ENCODE peak calls at places on chromosomes 7 and 10, in seven cellular contexts. R is lower lobe of right lung; E is T-cell; Z is GM23338; F is CD8-positive, alpha-beta T cell; G is chondrocyte; V is NAMALWA. K is an unnamed sample.

GRCh38 chr7:129375221-129375938 is 58.9 kb upstream of the STRIP2 start:
- DNase-seq in R (no peak), E (no peak), Z (peak), F (no peak), G (no peak), V (no peak), K (peak)

GRCh38 chr10:124417846-124418725 is 637 bp downstream of the OAT start:
- DNase-seq in R (peak), E (peak), Z (peak), F (peak), G (peak), V (peak), K (peak)

GRCh38 chr7:5557920-5558401 is 134.3 kb upstream of the TNRC18 start:
- DNase-seq in R (peak), E (no peak), Z (no peak), F (no peak), G (no peak), V (peak), K (no peak)

GRCh38 chr7:90621892-90622182 is 25.7 kb downstream of the CDK14 start:
- DNase-seq in R (no peak), E (no peak), Z (peak), F (no peak), G (no peak), V (no peak), K (no peak)

GRCh38 chr7:71521506-71521905 is 389.6 kb downstream of the GALNT17 start:
- DNase-seq in R (no peak), E (no peak), Z (no peak), F (no peak), G (no peak), V (no peak), K (no peak)

GRCh38 chr7:66556177-66556548 is 72.5 kb upstream of the KCTD7 start:
- DNase-seq in R (no peak), E (no peak), Z (no peak), F (no peak), G (no peak), V (no peak), K (no peak)

GRCh38 chr10:72058989-72059842 is 29.1 kb downstream of the SPOCK2 start:
- DNase-seq in R (no peak), E (no peak), Z (no peak), F (no peak), G (no peak), V (no peak), K (no peak)

GRCh38 chr10:118965636-118966035 is 63.9 kb upstream of the NANOS1 start:
- DNase-seq in R (no peak), E (no peak), Z (no peak), F (no peak), G (no peak), V (no peak), K (no peak)

GRCh38 chr10:28410420-28411135 is 107.7 kb upstream of the MPP7 start:
- DNase-seq in R (no peak), E (no peak), Z (peak), F (no peak), G (no peak), V (no peak), K (no peak)

GRCh38 chr7:56074371-56074791 is 10.3 kb downstream of the SUMF2 start:
- DNase-seq in R (peak), E (peak), Z (peak), F (peak), G (peak), V (peak), K (peak)

GRCh38 chr7:42445691-42446090 is 208.7 kb upstream of the GLI3 start:
- DNase-seq in R (no peak), E (no peak), Z (no peak), F (no peak), G (no peak), V (no peak), K (no peak)

GRCh38 chr7:12719141-12719919 is 31.9 kb downstream of the ARL4A start:
- DNase-seq in R (no peak), E (no peak), Z (no peak), F (no peak), G (no peak), V (no peak), K (no peak)

GRCh38 chr10:99329238-99329890 is at the start of gene CNNM1:
- DNase-seq in R (peak), E (no peak), Z (peak), F (no peak), G (no peak), V (no peak), K (peak)

GRCh38 chr10:88652621-88653020 is 11.6 kb upstream of the LIPF start:
- DNase-seq in R (no peak), E (no peak), Z (no peak), F (no peak), G (no peak), V (no peak), K (no peak)

GRCh38 chr10:77946084-77946483 is 19.5 kb upstream of the DLG5 start:
- DNase-seq in R (no peak), E (no peak), Z (no peak), F (no peak), G (no peak), V (no peak), K (no peak)

GRCh38 chr7:150425670-150426069 is 24.8 kb upstream of the GIMAP8 start:
- DNase-seq in R (no peak), E (no peak), Z (no peak), F (no peak), G (peak), V (no peak), K (no peak)

GRCh38 chr7:151637781-151638261 is 118.1 kb upstream of the RHEB start:
- DNase-seq in R (no peak), E (no peak), Z (no peak), F (no peak), G (no peak), V (no peak), K (no peak)

GRCh38 chr7:128904381-128905197 is 5.9 kb downstream of the KCP start:
- DNase-seq in R (no peak), E (peak), Z (peak), F (peak), G (no peak), V (peak), K (peak)

GRCh38 chr10:34759837-34760215 is 55.3 kb downstream of the PARD3 start:
- DNase-seq in R (no peak), E (no peak), Z (no peak), F (no peak), G (no peak), V (no peak), K (no peak)

GRCh38 chr7:91239171-91239604 is 25.0 kb upstream of the FZD1 start:
- DNase-seq in R (no peak), E (no peak), Z (no peak), F (no peak), G (no peak), V (no peak), K (no peak)

GRCh38 chr10:16967866-16968721 is 150.9 kb upstream of the RSU1 start:
- DNase-seq in R (no peak), E (no peak), Z (peak), F (no peak), G (no peak), V (no peak), K (peak)

GRCh38 chr10:3848005-3848767 is 63.2 kb upstream of the KLF6 start:
- DNase-seq in R (no peak), E (no peak), Z (no peak), F (no peak), G (no peak), V (no peak), K (no peak)

GRCh38 chr10:87862644-87863101 is 660 bp downstream of the KLLN start:
- DNase-seq in R (no peak), E (no peak), Z (no peak), F (no peak), G (no peak), V (no peak), K (no peak)

GRCh38 chr10:47026301-47027107 is 115.3 kb downstream of the PTPN20 start:
- DNase-seq in R (peak), E (peak), Z (no peak), F (no peak), G (no peak), V (no peak), K (peak)

GRCh38 chr10:16689227-16689626 is 128.0 kb downstream of the RSU1 start:
- DNase-seq in R (no peak), E (no peak), Z (no peak), F (no peak), G (no peak), V (no peak), K (no peak)

GRCh38 chr10:95788830-95789229 is 32.9 kb downstream of the ENTPD1 start:
- DNase-seq in R (no peak), E (no peak), Z (no peak), F (no peak), G (no peak), V (no peak), K (no peak)

GRCh38 chr10:37682617-37683016 is 174.8 kb downstream of the ZNF248 start:
- DNase-seq in R (no peak), E (no peak), Z (no peak), F (no peak), G (peak), V (no peak), K (no peak)

GRCh38 chr10:54559498-54559897 is 241.5 kb downstream of the PCDH15 start:
- DNase-seq in R (no peak), E (no peak), Z (no peak), F (no peak), G (no peak), V (no peak), K (no peak)

GRCh38 chr10:117807441-117807840 is 239.3 kb downstream of the RAB11FIP2 start:
- DNase-seq in R (no peak), E (no peak), Z (no peak), F (no peak), G (no peak), V (no peak), K (peak)

GRCh38 chr10:23439452-23439919 is 611 bp downstream of the OTUD1 start:
- DNase-seq in R (no peak), E (no peak), Z (peak), F (no peak), G (no peak), V (no peak), K (peak)

GRCh38 chr10:29746080-29746797 is 111.5 kb upstream of the SVIL start:
- DNase-seq in R (no peak), E (no peak), Z (no peak), F (no peak), G (no peak), V (no peak), K (no peak)

GRCh38 chr7:70520604-70521003 is 611.3 kb upstream of the GALNT17 start:
- DNase-seq in R (no peak), E (no peak), Z (no peak), F (no peak), G (no peak), V (no peak), K (no peak)

K was measured in endodermal cell.